ENCODE peak calls at places on chromosomes 7 and 10, in five cellular contexts. U is OCI-LY7, K is DND-41, B is mesendoderm, S is H9. H is an unnamed sample.

GRCh38 chr10:33556581-33556980 is 222.1 kb upstream of the NRP1 start:
- DNase-seq in U (no peak), K (no peak), B (no peak), S (no peak), H (no peak)

GRCh38 chr10:97547889-97548485 is 24.6 kb upstream of the ANKRD2 start:
- DNase-seq in U (no peak), K (no peak), B (no peak), S (no peak), H (no peak)

GRCh38 chr10:132517951-132518521 is 19.6 kb upstream of the INPP5A start:
- DNase-seq in U (no peak), K (no peak), B (peak), S (peak), H (no peak)

GRCh38 chr10:86665868-86666267 is 2.4 kb upstream of the LDB3 start:
- DNase-seq in U (no peak), K (no peak), B (no peak), S (no peak), H (no peak)

GRCh38 chr7:1232623-1233327 is at the start of gene UNCX:
- DNase-seq in U (no peak), K (no peak), B (peak), S (peak), H (no peak)

GRCh38 chr7:128234475-128234874 is 6.6 kb upstream of the LEP start:
- DNase-seq in U (no peak), K (no peak), B (no peak), S (no peak), H (no peak)

GRCh38 chr7:107119376-107120100 is 49.3 kb upstream of the HBP1 start:
- DNase-seq in U (no peak), K (no peak), B (no peak), S (no peak), H (no peak)

GRCh38 chr10:18221123-18221522 is 80.9 kb downstream of the CACNB2 start:
- DNase-seq in U (no peak), K (no peak), B (no peak), S (no peak), H (no peak)

GRCh38 chr7:16847381-16847860 is 34.4 kb downstream of the AGR3 start:
- DNase-seq in U (no peak), K (no peak), B (peak), S (no peak), H (peak)

GRCh38 chr7:139360210-139360947 is 685 bp downstream of the LUC7L2 start:
- DNase-seq in U (peak), K (peak), B (peak), S (peak), H (peak)
- H3K4me2 ChIP-seq in U (peak), K (peak), B (peak), S (peak), H (peak)

DNA sequence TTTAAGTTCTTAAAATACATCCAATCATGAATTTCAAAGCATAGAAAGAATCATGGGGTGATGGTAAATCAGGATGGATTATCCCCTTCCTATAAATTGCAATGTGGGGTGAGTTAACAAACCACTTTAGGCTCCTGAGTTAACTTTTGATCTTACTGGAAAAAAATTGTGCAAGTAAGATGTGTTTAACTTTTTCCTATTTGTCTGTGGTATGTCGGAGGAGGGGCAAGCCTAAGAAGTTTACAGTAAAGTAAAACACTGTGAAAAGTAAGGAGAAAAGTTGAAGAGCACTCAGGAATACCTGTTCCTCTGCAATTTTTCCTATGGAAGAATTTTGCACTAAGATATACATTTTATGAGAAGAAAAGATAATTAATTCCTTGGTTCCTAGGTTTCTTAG is 44.4 kb downstream of the IFIT5 start:
- DNase-seq in U (no peak), K (no peak), B (no peak), S (no peak), H (no peak)
- H3K4me2 ChIP-seq in U (no peak), K (no peak), B (no peak), S (no peak), H (peak)

DNA sequence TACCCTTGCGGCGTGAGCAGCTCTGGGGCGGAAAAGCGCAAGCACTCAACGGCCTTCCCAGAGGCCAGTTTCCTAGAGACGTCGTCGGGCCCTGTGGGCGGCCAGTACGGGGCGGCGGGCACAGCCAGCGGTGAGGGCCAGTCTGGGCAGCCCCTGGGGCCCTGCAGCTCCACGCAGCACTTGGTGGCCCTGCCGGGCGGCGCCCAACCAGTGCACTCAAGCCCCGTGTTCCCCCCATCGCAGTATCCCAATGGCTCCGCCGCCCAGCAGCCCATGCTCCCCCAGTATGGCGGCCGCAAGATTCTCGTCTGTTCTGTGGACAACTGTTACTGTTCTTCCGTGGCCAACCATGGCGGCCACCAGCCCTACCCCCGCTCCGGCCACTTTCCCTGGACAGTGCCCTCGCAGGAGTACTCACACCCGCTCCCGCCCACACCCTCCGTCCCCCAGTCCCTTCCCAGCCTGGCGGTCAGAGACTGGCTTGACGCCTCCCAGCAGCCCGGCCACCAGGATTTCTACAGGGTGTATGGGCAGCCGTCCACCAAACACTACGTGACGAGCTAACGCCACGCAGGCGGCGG is 12.6 kb downstream of the TRIM8 start:
- DNase-seq in U (no peak), K (no peak), B (no peak), S (no peak), H (no peak)
- H3K4me2 ChIP-seq in U (no peak), K (no peak), B (no peak), S (no peak), H (no peak)

GRCh38 chr10:27319752-27320561 is 79.4 kb upstream of the ACBD5 start:
- DNase-seq in U (no peak), K (no peak), B (no peak), S (peak), H (peak)
- H3K4me2 ChIP-seq in U (no peak), K (no peak), B (no peak), S (no peak), H (peak)

DNA sequence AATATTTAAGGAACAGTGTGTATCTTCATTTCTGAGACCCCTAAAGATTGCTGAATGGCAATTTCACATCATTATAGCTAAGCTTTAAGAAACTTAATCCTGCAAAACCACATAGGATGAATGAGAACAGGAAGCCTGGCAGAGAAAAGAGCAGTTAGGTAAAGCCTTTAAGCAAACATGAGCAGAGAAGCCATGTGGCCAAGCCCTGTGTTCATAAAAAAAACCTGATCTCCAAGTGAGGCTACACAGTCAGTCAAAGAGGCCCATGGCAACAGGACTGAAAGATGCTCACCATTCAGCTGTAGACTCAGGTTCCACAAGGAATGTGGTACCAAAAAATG is 9.3 kb downstream of the LIPA start:
- DNase-seq in U (no peak), K (no peak), B (no peak), S (no peak), H (no peak)
- H3K4me2 ChIP-seq in U (no peak), K (no peak), B (no peak), S (no peak), H (peak)

DNA sequence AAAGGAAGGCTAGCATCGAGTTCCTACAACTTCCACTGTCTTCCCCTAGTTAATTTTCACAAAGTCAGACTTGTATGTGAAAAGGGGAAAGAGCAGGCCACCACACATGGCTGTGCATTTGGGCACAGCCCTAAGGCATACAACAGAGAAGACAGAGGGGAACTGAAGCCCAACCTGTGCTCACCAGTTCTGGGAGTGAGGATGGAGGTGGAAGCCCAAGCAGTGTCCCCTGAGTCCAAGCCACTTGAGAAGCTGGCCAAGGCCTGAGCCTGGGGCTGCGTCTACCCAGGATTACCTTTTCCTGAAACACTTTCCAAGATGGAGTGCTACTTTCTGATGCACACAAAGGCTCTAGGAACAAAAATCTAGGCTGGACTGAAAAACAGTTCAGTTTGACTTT is 20.3 kb downstream of the GPNMB start:
- DNase-seq in U (no peak), K (no peak), B (no peak), S (no peak), H (no peak)
- H3K4me2 ChIP-seq in U (no peak), K (no peak), B (no peak), S (no peak), H (no peak)

DNA sequence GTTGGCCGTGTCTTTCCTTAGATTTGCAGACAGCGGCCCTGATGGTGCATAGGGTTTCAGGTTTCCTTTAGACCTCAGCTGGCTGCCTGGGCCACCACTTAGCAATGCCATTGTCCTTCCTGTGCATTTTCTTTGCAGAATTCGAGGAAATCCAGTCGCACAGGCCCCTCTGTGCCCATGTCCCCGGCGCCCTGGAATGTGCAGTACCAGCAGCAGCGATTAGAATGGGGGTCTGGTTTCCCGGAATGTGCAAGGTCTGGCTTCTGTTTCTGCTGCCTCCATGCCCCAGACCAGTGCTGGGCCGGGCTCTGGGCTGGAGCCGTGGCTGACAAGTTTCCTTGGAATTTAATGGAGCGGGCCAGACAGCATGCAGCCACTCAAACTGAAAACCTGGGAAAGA is 14.2 kb downstream of the HTRA1 start:
- DNase-seq in U (no peak), K (no peak), B (no peak), S (no peak), H (no peak)
- H3K4me2 ChIP-seq in U (no peak), K (no peak), B (no peak), S (no peak), H (no peak)

GRCh38 chr10:34761443-34761842 is 53.7 kb downstream of the PARD3 start:
- DNase-seq in U (no peak), K (no peak), B (no peak), S (no peak), H (no peak)
- H3K4me2 ChIP-seq in U (no peak), K (no peak), B (no peak), S (no peak), H (peak)